ENCODE peak calls at places on chromosomes 4 and X, in ten cellular contexts. R is stimulated activated CD4-positive, alpha-beta T cell treated with anti-CD3 and anti-CD28 coated beads, Interleukin-15, amount 100 ng/mL, for 1 hour; O is H9; D is activated CD8-positive, alpha-beta T cell treated with anti-CD3 and anti-CD28 coated beads, Interleukin-2, amount 10 ng/mL, durations not matched to agents 7 days and 5 days; N is activated T-helper 1 cell treated with anti-CD3 and anti-CD28 coated beads, Interleukin-12 subunit alpha, Interleukin-12 subunit beta, Interleukin-2, Interleukin-4 antibody, amounts not matched to agents 30 ng/mL and 10 ng/mL and 1 ng/mL, durations not matched to agents 14 hours and 24 hours and 36 hours; L is NCI-H1092 treated with DMSO at 0.1 percent for 48 hours; H is brain microvascular endothelial cell; C is D341Med; M is stromal cell of bone marrow; P is hepatocyte. T is an unnamed sample.
A peak's percentile ranks its signal among the peaks of the same experiment; 100 is the strongest.

GRCh38 chrX:109826954-109827708 is 94.1 kb upstream of the ACSL4 start:
- DNase-seq in R (no peak), O (no peak), D (no peak), N (no peak), L (no peak), H (peak; percentile 41), C (no peak), M (no peak), P (peak; percentile 31), T (no peak)

GRCh38 chr4:177441061-177441802 is 1.0 kb downstream of the AGA start:
- DNase-seq in R (no peak), O (no peak), D (peak; percentile 38), N (peak; percentile 3), L (peak; percentile 26), H (no peak), C (no peak), M (no peak), P (peak; percentile 20), T (no peak)

GRCh38 chr4:166655231-166655630 is 579.1 kb downstream of the SPOCK3 start:
- DNase-seq in R (no peak), O (no peak), D (no peak), N (no peak), L (no peak), H (no peak), C (no peak), M (no peak), P (no peak), T (no peak)

GRCh38 chrX:115459883-115460564 is 101.0 kb upstream of the PLS3 start:
- DNase-seq in R (no peak), O (no peak), D (no peak), N (no peak), L (no peak), H (no peak), C (no peak), M (peak; percentile 22), P (no peak), T (no peak)

GRCh38 chrX:2710041-2710471 is 19.0 kb downstream of the CD99 start:
- DNase-seq in R (no peak), O (no peak), D (peak; percentile 45), N (no peak), L (no peak), H (peak; percentile 78), C (no peak), M (peak; percentile 81), P (peak; percentile 71), T (no peak)

GRCh38 chrX:30613736-30614135 is 36.2 kb upstream of the TASL start:
- DNase-seq in R (no peak), O (no peak), D (no peak), N (no peak), L (no peak), H (no peak), C (no peak), M (no peak), P (no peak), T (no peak)

GRCh38 chr4:152258391-152258790 is 277.5 kb downstream of the FBXW7 start:
- DNase-seq in R (no peak), O (no peak), D (no peak), N (no peak), L (no peak), H (no peak), C (no peak), M (no peak), P (no peak), T (no peak)

GRCh38 chrX:40094041-40094899 is 3.5 kb downstream of the BCOR start:
- DNase-seq in R (no peak), O (peak; percentile 70), D (peak; percentile 57), N (no peak), L (peak; percentile 28), H (no peak), C (peak; percentile 70), M (no peak), P (peak; percentile 77), T (peak; percentile 56)

GRCh38 chrX:76555816-76556215 is 128.3 kb downstream of the MAGEE1 start:
- DNase-seq in R (no peak), O (peak; percentile 51), D (no peak), N (no peak), L (no peak), H (peak; percentile 36), C (peak; percentile 38), M (no peak), P (peak; percentile 17), T (peak; percentile 71)

GRCh38 chr4:116638592-116638991 is 446.8 kb downstream of the TRAM1L1 start:
- DNase-seq in R (no peak), O (no peak), D (no peak), N (no peak), L (no peak), H (no peak), C (no peak), M (no peak), P (no peak), T (no peak)

GRCh38 chr4:152672403-152673092 is 7.2 kb downstream of the TMEM154 start:
- DNase-seq in R (no peak), O (no peak), D (no peak), N (no peak), L (no peak), H (no peak), C (no peak), M (no peak), P (no peak), T (no peak)

GRCh38 chrX:17412692-17413091 is 37.7 kb downstream of the NHS start:
- DNase-seq in R (no peak), O (no peak), D (no peak), N (no peak), L (no peak), H (peak; percentile 71), C (no peak), M (peak; percentile 32), P (no peak), T (no peak)

GRCh38 chrX:16511776-16512400 is 138.1 kb upstream of the S100G start:
- DNase-seq in R (no peak), O (no peak), D (no peak), N (no peak), L (no peak), H (no peak), C (no peak), M (no peak), P (peak; percentile 67), T (no peak)

GRCh38 chrX:73977542-73978169 is 326.3 kb upstream of the ZCCHC13 start:
- DNase-seq in R (no peak), O (peak; percentile 32), D (no peak), N (no peak), L (no peak), H (no peak), C (no peak), M (no peak), P (no peak), T (no peak)

GRCh38 chr4:127868196-127868595 is 12.5 kb upstream of the PLK4 start:
- DNase-seq in R (no peak), O (no peak), D (no peak), N (no peak), L (no peak), H (peak; percentile 31), C (no peak), M (no peak), P (no peak), T (no peak)

GRCh38 chr4:89492476-89493110 is 185.0 kb upstream of the GPRIN3 start:
- DNase-seq in R (no peak), O (no peak), D (no peak), N (no peak), L (no peak), H (peak; percentile 80), C (no peak), M (peak; percentile 64), P (no peak), T (no peak)

GRCh38 chrX:139759637-139760036 is 51.7 kb upstream of the MCF2 start:
- DNase-seq in R (no peak), O (no peak), D (peak; percentile 21), N (no peak), L (no peak), H (peak; percentile 24), C (peak; percentile 13), M (no peak), P (peak; percentile 7), T (peak; percentile 27)

GRCh38 chr4:179110816-179111215 is 1668.6 kb upstream of the AGA start:
- DNase-seq in R (no peak), O (no peak), D (no peak), N (no peak), L (no peak), H (no peak), C (no peak), M (no peak), P (no peak), T (no peak)

GRCh38 chr4:141350122-141350904 is 129.6 kb downstream of the ZNF330 start:
- DNase-seq in R (no peak), O (no peak), D (no peak), N (no peak), L (peak; percentile 19), H (peak; percentile 16), C (no peak), M (peak; percentile 31), P (peak; percentile 41), T (no peak)

GRCh38 chr4:181968371-181968770 is 274.8 kb upstream of the TENM3 start:
- DNase-seq in R (no peak), O (no peak), D (no peak), N (no peak), L (no peak), H (peak; percentile 41), C (no peak), M (no peak), P (no peak), T (no peak)

GRCh38 chr4:19675172-19675811 is 576.4 kb upstream of the SLIT2 start:
- DNase-seq in R (no peak), O (no peak), D (no peak), N (no peak), L (no peak), H (peak; percentile 49), C (no peak), M (peak; percentile 48), P (no peak), T (no peak)

GRCh38 chr4:121554377-121554776 is 142.4 kb downstream of the ANXA5 start:
- DNase-seq in R (no peak), O (no peak), D (no peak), N (no peak), L (no peak), H (no peak), C (no peak), M (peak; percentile 45), P (peak; percentile 12), T (no peak)

T was measured in NCI-H524.